ENCODE peak calls at places on chromosomes 2 and 18, in five cellular contexts. S, C, A, M and Z are unnamed samples.

GRCh38 chr2:86193901-86194567 is 1.2 kb downstream of the IMMT start:
- DNase-seq in S (no peak), C (no peak), A (no peak), M (no peak), Z (peak)

GRCh38 chr2:175251425-175252041 is 70.0 kb upstream of the ATP5MC3 start:
- DNase-seq in S (peak), C (peak), A (peak), M (peak), Z (peak)

GRCh38 chr2:233799087-233799665 is 21.0 kb downstream of the MROH2A start:
- DNase-seq in S (no peak), C (no peak), A (no peak), M (no peak), Z (no peak)

GRCh38 chr18:59021500-59021899 is 118.2 kb upstream of the SEC11C start:
- DNase-seq in S (no peak), C (no peak), A (no peak), M (no peak), Z (no peak)

GRCh38 chr2:24117902-24118301 is 5.2 kb downstream of the PFN4 start:
- DNase-seq in S (no peak), C (no peak), A (no peak), M (no peak), Z (no peak)

GRCh38 chr2:67888351-67889005 is 174.3 kb downstream of the C1D start:
- DNase-seq in S (no peak), C (no peak), A (no peak), M (no peak), Z (no peak)

GRCh38 chr2:181163139-181163538 is 182.7 kb downstream of the UBE2E3 start:
- DNase-seq in S (peak), C (no peak), A (no peak), M (no peak), Z (no peak)

GRCh38 chr2:168961450-168962229 is 60.5 kb downstream of the G6PC2 start:
- DNase-seq in S (peak), C (peak), A (peak), M (peak), Z (peak)

GRCh38 chr2:109318150-109318948 is 189.3 kb downstream of the SH3RF3 start:
- DNase-seq in S (no peak), C (no peak), A (peak), M (no peak), Z (no peak)

GRCh38 chr2:51597086-51597485 is 565.2 kb upstream of the NRXN1 start:
- DNase-seq in S (no peak), C (no peak), A (no peak), M (no peak), Z (no peak)

GRCh38 chr2:54845514-54845913 is 122.1 kb downstream of the EML6 start:
- DNase-seq in S (peak), C (no peak), A (no peak), M (no peak), Z (no peak)

GRCh38 chr2:231467016-231467545 is 2.8 kb upstream of the NCL start:
- DNase-seq in S (no peak), C (no peak), A (no peak), M (no peak), Z (no peak)

GRCh38 chr2:133266926-133267590 is 301.2 kb downstream of the NCKAP5 start:
- DNase-seq in S (no peak), C (no peak), A (no peak), M (no peak), Z (no peak)

GRCh38 chr18:46278481-46279465 is 174.6 kb downstream of the HAUS1 start:
- DNase-seq in S (no peak), C (no peak), A (peak), M (no peak), Z (no peak)

GRCh38 chr18:57210101-57210661 is 63.3 kb downstream of the BOD1L2 start:
- DNase-seq in S (no peak), C (no peak), A (peak), M (peak), Z (peak)

GRCh38 chr2:205510345-205510744 is 172.0 kb upstream of the NRP2 start:
- DNase-seq in S (no peak), C (no peak), A (no peak), M (no peak), Z (no peak)

GRCh38 chr18:41674466-41674865 is 280.6 kb upstream of the PIK3C3 start:
- DNase-seq in S (no peak), C (no peak), A (no peak), M (no peak), Z (no peak)

GRCh38 chr2:17780546-17780945 is 26.6 kb downstream of the GEN1 start:
- DNase-seq in S (no peak), C (no peak), A (no peak), M (no peak), Z (no peak)

GRCh38 chr2:190060626-190061025 is 1.9 kb downstream of the MSTN start:
- DNase-seq in S (no peak), C (no peak), A (no peak), M (no peak), Z (no peak)

GRCh38 chr2:144350151-144350802 is 169.6 kb downstream of the ZEB2 start:
- DNase-seq in S (no peak), C (no peak), A (no peak), M (no peak), Z (no peak)

GRCh38 chr2:200156140-200156858 is 150.2 kb upstream of the SPATS2L start:
- DNase-seq in S (no peak), C (no peak), A (peak), M (peak), Z (no peak)